ENCODE peak calls at places on chromosomes 7 and 10, in seven cellular contexts. One of them, this sample, is unnamed.

GRCh38 chr7:2041496-2042367 is 191.0 kb downstream of the MAD1L1 start:
- DNase-seq in H4: no peak
- DNase-seq in hypothalamus: no peak
- DNase-seq in activated naive CD8-positive, alpha-beta T cell treated with anti-CD3 and anti-CD28 coated beads, Interleukin-2, amount 50 U/mL, for 24 hours: no peak
- DNase-seq in substantia nigra: no peak
- DNase-seq in EH: no peak
- DNase-seq in cardiac fibroblast: no peak
- DNase-seq in this sample: no peak

GRCh38 chr10:108782411-108782810 is 1140.9 kb downstream of the XPNPEP1 start:
- DNase-seq in hypothalamus: no peak
- DNase-seq in activated naive CD8-positive, alpha-beta T cell treated with anti-CD3 and anti-CD28 coated beads, Interleukin-2, amount 50 U/mL, for 24 hours: no peak
- DNase-seq in substantia nigra: no peak
- DNase-seq in H4: no peak
- DNase-seq in EH: peak; percentile 53
- DNase-seq in cardiac fibroblast: no peak
- DNase-seq in this sample: no peak

GRCh38 chr10:77867124-77867715 is 59.3 kb downstream of the DLG5 start:
- DNase-seq in activated naive CD8-positive, alpha-beta T cell treated with anti-CD3 and anti-CD28 coated beads, Interleukin-2, amount 50 U/mL, for 24 hours: no peak
- DNase-seq in H4: no peak
- DNase-seq in hypothalamus: no peak
- DNase-seq in EH: peak; percentile 69
- DNase-seq in cardiac fibroblast: no peak
- DNase-seq in substantia nigra: no peak
- DNase-seq in this sample: peak; percentile 66

GRCh38 chr10:100364735-100365391 is 17.8 kb downstream of the SCD start:
- DNase-seq in hypothalamus: peak; percentile 67
- DNase-seq in H4: peak; percentile 99
- DNase-seq in EH: peak; percentile 86
- DNase-seq in substantia nigra: peak; percentile 51
- DNase-seq in activated naive CD8-positive, alpha-beta T cell treated with anti-CD3 and anti-CD28 coated beads, Interleukin-2, amount 50 U/mL, for 24 hours: no peak
- DNase-seq in cardiac fibroblast: peak; percentile 74
- DNase-seq in this sample: peak; percentile 96

GRCh38 chr7:135964791-135965190 is 12.4 kb downstream of the MTPN start:
- DNase-seq in EH: peak; percentile 13
- DNase-seq in hypothalamus: no peak
- DNase-seq in cardiac fibroblast: peak; percentile 33
- DNase-seq in substantia nigra: no peak
- DNase-seq in activated naive CD8-positive, alpha-beta T cell treated with anti-CD3 and anti-CD28 coated beads, Interleukin-2, amount 50 U/mL, for 24 hours: no peak
- DNase-seq in H4: no peak
- DNase-seq in this sample: no peak

GRCh38 chr7:4143511-4144160 is 538.5 kb upstream of the FOXK1 start:
- DNase-seq in cardiac fibroblast: no peak
- DNase-seq in H4: no peak
- DNase-seq in EH: no peak
- DNase-seq in activated naive CD8-positive, alpha-beta T cell treated with anti-CD3 and anti-CD28 coated beads, Interleukin-2, amount 50 U/mL, for 24 hours: no peak
- DNase-seq in substantia nigra: no peak
- DNase-seq in hypothalamus: no peak
- DNase-seq in this sample: no peak

GRCh38 chr10:49633327-49634045 is 19.6 kb downstream of the CHAT start:
- DNase-seq in EH: no peak
- DNase-seq in H4: no peak
- DNase-seq in cardiac fibroblast: no peak
- DNase-seq in activated naive CD8-positive, alpha-beta T cell treated with anti-CD3 and anti-CD28 coated beads, Interleukin-2, amount 50 U/mL, for 24 hours: no peak
- DNase-seq in hypothalamus: no peak
- DNase-seq in substantia nigra: no peak
- DNase-seq in this sample: no peak

GRCh38 chr7:38541440-38541839 is 89.7 kb downstream of the AMPH start:
- DNase-seq in hypothalamus: no peak
- DNase-seq in EH: no peak
- DNase-seq in substantia nigra: no peak
- DNase-seq in cardiac fibroblast: no peak
- DNase-seq in H4: peak; percentile 80
- DNase-seq in activated naive CD8-positive, alpha-beta T cell treated with anti-CD3 and anti-CD28 coated beads, Interleukin-2, amount 50 U/mL, for 24 hours: no peak
- DNase-seq in this sample: no peak

GRCh38 chr10:132665946-132666732 is 119.8 kb downstream of the NKX6-2 start:
- DNase-seq in activated naive CD8-positive, alpha-beta T cell treated with anti-CD3 and anti-CD28 coated beads, Interleukin-2, amount 50 U/mL, for 24 hours: no peak
- DNase-seq in substantia nigra: no peak
- DNase-seq in hypothalamus: no peak
- DNase-seq in H4: peak; percentile 82
- DNase-seq in cardiac fibroblast: peak; percentile 97
- DNase-seq in EH: peak; percentile 94
- DNase-seq in this sample: peak; percentile 24

GRCh38 chr7:116802784-116803183 is 59.6 kb upstream of the CAPZA2 start:
- DNase-seq in cardiac fibroblast: peak; percentile 89
- DNase-seq in H4: peak; percentile 87
- DNase-seq in hypothalamus: peak; percentile 50
- DNase-seq in activated naive CD8-positive, alpha-beta T cell treated with anti-CD3 and anti-CD28 coated beads, Interleukin-2, amount 50 U/mL, for 24 hours: peak; percentile 11
- DNase-seq in EH: peak; percentile 76
- DNase-seq in substantia nigra: no peak
- DNase-seq in this sample: peak; percentile 68

GRCh38 chr7:133275008-133275407 is 22.1 kb downstream of the EXOC4 start:
- DNase-seq in activated naive CD8-positive, alpha-beta T cell treated with anti-CD3 and anti-CD28 coated beads, Interleukin-2, amount 50 U/mL, for 24 hours: no peak
- DNase-seq in EH: no peak
- DNase-seq in substantia nigra: no peak
- DNase-seq in hypothalamus: no peak
- DNase-seq in H4: peak; percentile 11
- DNase-seq in cardiac fibroblast: no peak
- DNase-seq in this sample: no peak

GRCh38 chr7:38179719-38180333 is 1.8 kb downstream of the STARD3NL start:
- DNase-seq in substantia nigra: no peak
- DNase-seq in H4: peak; percentile 45
- DNase-seq in EH: no peak
- DNase-seq in hypothalamus: no peak
- DNase-seq in activated naive CD8-positive, alpha-beta T cell treated with anti-CD3 and anti-CD28 coated beads, Interleukin-2, amount 50 U/mL, for 24 hours: no peak
- DNase-seq in cardiac fibroblast: peak; percentile 41
- DNase-seq in this sample: no peak

GRCh38 chr7:77258014-77258413 is 58.4 kb upstream of the FGL2 start:
- DNase-seq in substantia nigra: no peak
- DNase-seq in hypothalamus: no peak
- DNase-seq in EH: peak; percentile 83
- DNase-seq in H4: no peak
- DNase-seq in activated naive CD8-positive, alpha-beta T cell treated with anti-CD3 and anti-CD28 coated beads, Interleukin-2, amount 50 U/mL, for 24 hours: no peak
- DNase-seq in cardiac fibroblast: peak; percentile 48
- DNase-seq in this sample: no peak

This sample was measured in SW480.